ENCODE peak calls at places on chromosomes 13 and 19, in seven cellular contexts. One of them, this sample, is unnamed.

GRCh38 chr19:29593869-29594268 is 12.2 kb upstream of the POP4 start:
- DNase-seq in psoas muscle: no peak
- DNase-seq in heart left ventricle: no peak
- DNase-seq in SK-N-DZ: no peak
- DNase-seq in amniotic stem cell: no peak
- DNase-seq in stimulated activated CD8-positive, alpha-beta memory T cell treated with anti-CD3 and anti-CD28 coated beads, Interleukin-7, amount 100 ng/mL, for 48 hours: no peak
- DNase-seq in H54: no peak
- DNase-seq in this sample: no peak

GRCh38 chr19:3563689-3564269 is 6.4 kb upstream of the MFSD12 start:
- DNase-seq in psoas muscle: no peak
- DNase-seq in heart left ventricle: no peak
- DNase-seq in SK-N-DZ: no peak
- DNase-seq in amniotic stem cell: no peak
- DNase-seq in stimulated activated CD8-positive, alpha-beta memory T cell treated with anti-CD3 and anti-CD28 coated beads, Interleukin-7, amount 100 ng/mL, for 48 hours: no peak
- DNase-seq in H54: no peak
- DNase-seq in this sample: no peak

GRCh38 chr19:16631465-16631864 is 3.5 kb upstream of the MED26 start:
- DNase-seq in psoas muscle: no peak
- DNase-seq in heart left ventricle: no peak
- DNase-seq in SK-N-DZ: no peak
- DNase-seq in amniotic stem cell: no peak
- DNase-seq in stimulated activated CD8-positive, alpha-beta memory T cell treated with anti-CD3 and anti-CD28 coated beads, Interleukin-7, amount 100 ng/mL, for 48 hours: no peak
- DNase-seq in H54: no peak
- DNase-seq in this sample: no peak

GRCh38 chr13:43057653-43058317 is 34.4 kb downstream of the DNAJC15 start:
- DNase-seq in psoas muscle: no peak
- DNase-seq in heart left ventricle: no peak
- DNase-seq in SK-N-DZ: no peak
- DNase-seq in amniotic stem cell: no peak
- DNase-seq in stimulated activated CD8-positive, alpha-beta memory T cell treated with anti-CD3 and anti-CD28 coated beads, Interleukin-7, amount 100 ng/mL, for 48 hours: no peak
- DNase-seq in H54: no peak
- DNase-seq in this sample: no peak

GRCh38 chr19:17292301-17293074 is 10.7 kb downstream of the ABHD8 start:
- DNase-seq in psoas muscle: peak; percentile 75
- DNase-seq in heart left ventricle: peak; percentile 70
- DNase-seq in SK-N-DZ: peak; percentile 85
- DNase-seq in amniotic stem cell: peak; percentile 53
- DNase-seq in stimulated activated CD8-positive, alpha-beta memory T cell treated with anti-CD3 and anti-CD28 coated beads, Interleukin-7, amount 100 ng/mL, for 48 hours: peak; percentile 63
- DNase-seq in H54: peak; percentile 94
- DNase-seq in this sample: no peak

GRCh38 chr19:50458396-50459066 is 17.8 kb upstream of the EMC10 start:
- DNase-seq in psoas muscle: no peak
- DNase-seq in heart left ventricle: no peak
- DNase-seq in SK-N-DZ: no peak
- DNase-seq in amniotic stem cell: no peak
- DNase-seq in stimulated activated CD8-positive, alpha-beta memory T cell treated with anti-CD3 and anti-CD28 coated beads, Interleukin-7, amount 100 ng/mL, for 48 hours: no peak
- DNase-seq in H54: no peak
- DNase-seq in this sample: no peak

GRCh38 chr19:30480097-30480496 is 107.9 kb downstream of the ZNF536 start:
- DNase-seq in psoas muscle: no peak
- DNase-seq in heart left ventricle: no peak
- DNase-seq in SK-N-DZ: no peak
- DNase-seq in amniotic stem cell: no peak
- DNase-seq in stimulated activated CD8-positive, alpha-beta memory T cell treated with anti-CD3 and anti-CD28 coated beads, Interleukin-7, amount 100 ng/mL, for 48 hours: no peak
- DNase-seq in H54: no peak
- DNase-seq in this sample: no peak

GRCh38 chr19:56885173-56885679 is 44.7 kb upstream of the PEG3 start:
- DNase-seq in psoas muscle: no peak
- DNase-seq in heart left ventricle: no peak
- DNase-seq in SK-N-DZ: no peak
- DNase-seq in amniotic stem cell: no peak
- DNase-seq in stimulated activated CD8-positive, alpha-beta memory T cell treated with anti-CD3 and anti-CD28 coated beads, Interleukin-7, amount 100 ng/mL, for 48 hours: no peak
- DNase-seq in H54: no peak
- DNase-seq in this sample: no peak

GRCh38 chr13:59533561-59534337 is 630.0 kb downstream of the DIAPH3 start:
- DNase-seq in psoas muscle: no peak
- DNase-seq in heart left ventricle: no peak
- DNase-seq in SK-N-DZ: no peak
- DNase-seq in amniotic stem cell: no peak
- DNase-seq in stimulated activated CD8-positive, alpha-beta memory T cell treated with anti-CD3 and anti-CD28 coated beads, Interleukin-7, amount 100 ng/mL, for 48 hours: no peak
- DNase-seq in H54: no peak
- DNase-seq in this sample: no peak

GRCh38 chr19:3135961-3136683 is at the start of gene GNA15:
- DNase-seq in psoas muscle: no peak
- DNase-seq in heart left ventricle: no peak
- DNase-seq in SK-N-DZ: no peak
- DNase-seq in amniotic stem cell: no peak
- DNase-seq in stimulated activated CD8-positive, alpha-beta memory T cell treated with anti-CD3 and anti-CD28 coated beads, Interleukin-7, amount 100 ng/mL, for 48 hours: no peak
- DNase-seq in H54: no peak
- DNase-seq in this sample: no peak

GRCh38 chr19:49210108-49210900 is 52.7 kb downstream of the TRPM4 start:
- DNase-seq in psoas muscle: peak; percentile 70
- DNase-seq in heart left ventricle: no peak
- DNase-seq in SK-N-DZ: no peak
- DNase-seq in amniotic stem cell: no peak
- DNase-seq in stimulated activated CD8-positive, alpha-beta memory T cell treated with anti-CD3 and anti-CD28 coated beads, Interleukin-7, amount 100 ng/mL, for 48 hours: no peak
- DNase-seq in H54: no peak
- DNase-seq in this sample: no peak

GRCh38 chr19:38838208-38838985 is 6.8 kb upstream of the ECH1 start:
- DNase-seq in psoas muscle: peak; percentile 52
- DNase-seq in heart left ventricle: no peak
- DNase-seq in SK-N-DZ: no peak
- DNase-seq in amniotic stem cell: no peak
- DNase-seq in stimulated activated CD8-positive, alpha-beta memory T cell treated with anti-CD3 and anti-CD28 coated beads, Interleukin-7, amount 100 ng/mL, for 48 hours: peak; percentile 76
- DNase-seq in H54: no peak
- DNase-seq in this sample: no peak

GRCh38 chr19:10502524-10503001 is 593 bp downstream of the KEAP1 start:
- DNase-seq in psoas muscle: peak; percentile 97
- DNase-seq in heart left ventricle: peak; percentile 96
- DNase-seq in SK-N-DZ: peak; percentile 91
- DNase-seq in amniotic stem cell: peak; percentile 59
- DNase-seq in stimulated activated CD8-positive, alpha-beta memory T cell treated with anti-CD3 and anti-CD28 coated beads, Interleukin-7, amount 100 ng/mL, for 48 hours: peak; percentile 86
- DNase-seq in H54: peak; percentile 95
- DNase-seq in this sample: peak; percentile 32

GRCh38 chr19:10961763-10962536 is 1.1 kb downstream of the SMARCA4 start:
- DNase-seq in psoas muscle: no peak
- DNase-seq in heart left ventricle: no peak
- DNase-seq in SK-N-DZ: no peak
- DNase-seq in amniotic stem cell: no peak
- DNase-seq in stimulated activated CD8-positive, alpha-beta memory T cell treated with anti-CD3 and anti-CD28 coated beads, Interleukin-7, amount 100 ng/mL, for 48 hours: no peak
- DNase-seq in H54: no peak
- DNase-seq in this sample: no peak

GRCh38 chr13:50678464-50679162 is 164.9 kb downstream of the DLEU7 start:
- DNase-seq in psoas muscle: no peak
- DNase-seq in heart left ventricle: no peak
- DNase-seq in SK-N-DZ: no peak
- DNase-seq in amniotic stem cell: no peak
- DNase-seq in stimulated activated CD8-positive, alpha-beta memory T cell treated with anti-CD3 and anti-CD28 coated beads, Interleukin-7, amount 100 ng/mL, for 48 hours: no peak
- DNase-seq in H54: peak; percentile 23
- DNase-seq in this sample: no peak

GRCh38 chr19:42111384-42111783 is 20.9 kb downstream of the POU2F2 start:
- DNase-seq in psoas muscle: no peak
- DNase-seq in heart left ventricle: no peak
- DNase-seq in SK-N-DZ: no peak
- DNase-seq in amniotic stem cell: no peak
- DNase-seq in stimulated activated CD8-positive, alpha-beta memory T cell treated with anti-CD3 and anti-CD28 coated beads, Interleukin-7, amount 100 ng/mL, for 48 hours: no peak
- DNase-seq in H54: no peak
- DNase-seq in this sample: no peak

GRCh38 chr19:17755977-17756670 is 4.8 kb downstream of the FCHO1 start:
- DNase-seq in psoas muscle: no peak
- DNase-seq in heart left ventricle: no peak
- DNase-seq in SK-N-DZ: peak; percentile 90
- DNase-seq in amniotic stem cell: no peak
- DNase-seq in stimulated activated CD8-positive, alpha-beta memory T cell treated with anti-CD3 and anti-CD28 coated beads, Interleukin-7, amount 100 ng/mL, for 48 hours: no peak
- DNase-seq in H54: no peak
- DNase-seq in this sample: peak; percentile 31

GRCh38 chr19:604355-604754 is 14.7 kb downstream of the HCN2 start:
- DNase-seq in psoas muscle: no peak
- DNase-seq in heart left ventricle: no peak
- DNase-seq in SK-N-DZ: no peak
- DNase-seq in amniotic stem cell: no peak
- DNase-seq in stimulated activated CD8-positive, alpha-beta memory T cell treated with anti-CD3 and anti-CD28 coated beads, Interleukin-7, amount 100 ng/mL, for 48 hours: peak; percentile 54
- DNase-seq in H54: no peak
- DNase-seq in this sample: no peak

GRCh38 chr19:29810504-29810871 is 1.3 kb upstream of the CCNE1 start:
- DNase-seq in psoas muscle: no peak
- DNase-seq in heart left ventricle: no peak
- DNase-seq in SK-N-DZ: no peak
- DNase-seq in amniotic stem cell: no peak
- DNase-seq in stimulated activated CD8-positive, alpha-beta memory T cell treated with anti-CD3 and anti-CD28 coated beads, Interleukin-7, amount 100 ng/mL, for 48 hours: no peak
- DNase-seq in H54: no peak
- DNase-seq in this sample: no peak

GRCh38 chr19:13888281-13888680 is 11.3 kb downstream of the NANOS3 start:
- DNase-seq in psoas muscle: no peak
- DNase-seq in heart left ventricle: no peak
- DNase-seq in SK-N-DZ: no peak
- DNase-seq in amniotic stem cell: no peak
- DNase-seq in stimulated activated CD8-positive, alpha-beta memory T cell treated with anti-CD3 and anti-CD28 coated beads, Interleukin-7, amount 100 ng/mL, for 48 hours: no peak
- DNase-seq in H54: no peak
- DNase-seq in this sample: no peak

GRCh38 chr19:57708641-57709354 is at the start of gene ZNF154:
- DNase-seq in psoas muscle: peak; percentile 61
- DNase-seq in heart left ventricle: peak; percentile 59
- DNase-seq in SK-N-DZ: no peak
- DNase-seq in amniotic stem cell: no peak
- DNase-seq in stimulated activated CD8-positive, alpha-beta memory T cell treated with anti-CD3 and anti-CD28 coated beads, Interleukin-7, amount 100 ng/mL, for 48 hours: no peak
- DNase-seq in H54: no peak
- DNase-seq in this sample: no peak

GRCh38 chr13:110509971-110510786 is 51.3 kb downstream of the RAB20 start:
- DNase-seq in psoas muscle: no peak
- DNase-seq in heart left ventricle: peak; percentile 47
- DNase-seq in SK-N-DZ: no peak
- DNase-seq in amniotic stem cell: no peak
- DNase-seq in stimulated activated CD8-positive, alpha-beta memory T cell treated with anti-CD3 and anti-CD28 coated beads, Interleukin-7, amount 100 ng/mL, for 48 hours: no peak
- DNase-seq in H54: peak; percentile 51
- DNase-seq in this sample: no peak

This sample was measured in NCI-H1436 treated with DMSO at 0.1 percent for 48 hours.